ENCODE peak calls at places on chromosomes 11 and 22, in eight cellular contexts. Q is heart right ventricle, I is brain microvascular endothelial cell, J is lung, S is WERI-Rb-1, Z is tibial nerve, M is upper lobe of right lung, L is IMR-90. V is an unnamed sample.

GRCh38 chr11:130407978-130408377 is 20.4 kb downstream of the ADAMTS8 start:
- DNase-seq in M (no peak), S (no peak), I (peak; percentile 71), Z (no peak), J (peak; percentile 39), Q (no peak), L (peak; percentile 91), V (peak; percentile 63)

GRCh38 chr11:46238967-46239800 is 38.3 kb upstream of the CREB3L1 start:
- DNase-seq in J (peak; percentile 81), L (peak; percentile 84), I (peak; percentile 83), Z (peak; percentile 73), S (peak; percentile 87), Q (peak; percentile 91), M (peak; percentile 93), V (peak; percentile 95)

GRCh38 chr22:21917206-21917958 is 35.3 kb downstream of the PPM1F start:
- DNase-seq in M (no peak), S (no peak), Z (no peak), Q (no peak), L (no peak), I (no peak), J (no peak), V (no peak)

GRCh38 chr11:129066229-129066628 is 123.6 kb upstream of the TP53AIP1 start:
- DNase-seq in S (no peak), I (no peak), M (no peak), L (no peak), Z (no peak), J (no peak), Q (no peak), V (no peak)

GRCh38 chr22:20762233-20762796 is 11.6 kb upstream of the SERPIND1 start:
- DNase-seq in S (no peak), L (no peak), M (no peak), Q (no peak), J (no peak), Z (no peak), I (no peak), V (no peak)

GRCh38 chr11:17762309-17762974 is 27.9 kb downstream of the KCNC1 start:
- DNase-seq in J (no peak), S (no peak), Q (no peak), Z (no peak), M (no peak), I (no peak), L (no peak), V (no peak)

GRCh38 chr11:80849253-80849652 is 1408.4 kb upstream of the TENM4 start:
- DNase-seq in J (no peak), S (no peak), Z (no peak), M (no peak), Q (no peak), L (no peak), I (no peak), V (no peak)

GRCh38 chr22:44263547-44263946 is 49.2 kb downstream of the SHISAL1 start:
- DNase-seq in Z (no peak), Q (no peak), M (peak; percentile 44), J (no peak), L (no peak), I (no peak), S (no peak), V (no peak)

GRCh38 chr11:64250875-64251721 is at the start of gene PLCB3:
- DNase-seq in J (peak; percentile 50), S (peak; percentile 66), L (no peak), Z (no peak), Q (peak; percentile 69), M (peak; percentile 82), I (no peak), V (peak; percentile 86)

GRCh38 chr11:25755918-25756584 is 575.9 kb upstream of the ANO3 start:
- DNase-seq in Z (no peak), J (no peak), Q (no peak), L (no peak), I (no peak), M (no peak), S (no peak), V (peak; percentile 48)

GRCh38 chr22:37804886-37805857 is 2.6 kb upstream of the GCAT start:
- DNase-seq in M (peak; percentile 95), S (peak; percentile 93), Q (peak; percentile 93), L (peak; percentile 70), I (peak; percentile 73), Z (peak; percentile 82), J (peak; percentile 91), V (peak; percentile 97)

GRCh38 chr22:35606916-35607315 is 10.2 kb downstream of the MB start:
- DNase-seq in Z (no peak), J (no peak), S (no peak), I (no peak), Q (no peak), M (no peak), L (no peak), V (peak; percentile 50)

GRCh38 chr22:24433001-24433867 is 5.8 kb downstream of the ADORA2A start:
- DNase-seq in Q (no peak), J (no peak), Z (no peak), L (no peak), I (no peak), M (peak; percentile 54), S (no peak), V (peak; percentile 60)
- H3K27ac ChIP-seq in Q (peak overlapping the region; percentile 76), J (peak overlapping the region; percentile 89), Z (peak overlapping the region; percentile 70), L (no peak overlapping the region), I (no peak overlapping the region), M (peak overlapping the region; percentile 63), S (no peak overlapping the region), V (peak overlapping the region; percentile 9)

GRCh38 chr11:77454867-77455655 is 18.8 kb downstream of the PAK1 start:
- DNase-seq in Z (no peak), L (no peak), M (no peak), J (no peak), I (no peak), S (peak; percentile 23), Q (no peak), V (no peak)
- H3K27ac ChIP-seq in Z (no peak overlapping the region), L (no peak overlapping the region), M (no peak overlapping the region), J (no peak overlapping the region), I (no peak overlapping the region), S (peak overlapping the region; percentile 59), Q (no peak overlapping the region), V (no peak overlapping the region)

DNA sequence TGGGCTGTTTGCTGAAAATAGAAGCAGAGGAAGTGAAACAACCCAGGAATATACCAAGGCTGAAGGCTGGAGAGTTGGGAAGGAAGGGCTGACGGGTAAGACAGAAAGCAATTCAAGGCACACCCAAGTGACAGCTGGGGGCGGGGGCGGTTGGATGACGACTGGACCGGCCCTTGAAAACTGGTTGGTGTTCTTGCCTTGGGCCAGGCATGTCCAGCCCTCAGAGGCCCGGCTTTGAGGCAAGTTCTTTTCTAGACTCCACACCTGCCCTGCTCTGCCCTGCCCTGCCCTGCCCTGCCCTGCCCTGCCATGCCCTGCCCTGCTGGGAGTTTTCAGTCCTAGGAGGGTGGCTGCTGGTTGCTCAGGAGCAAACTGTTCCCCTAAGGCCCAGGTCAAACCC is 34.2 kb upstream of the CACNG2 start:
- DNase-seq in J (no peak), L (no peak), I (no peak), S (no peak), Z (no peak), Q (peak; percentile 35), M (peak; percentile 80), V (peak; percentile 82)
- H3K27ac ChIP-seq in J (no peak overlapping the region), L (no peak overlapping the region), I (no peak overlapping the region), S (no peak overlapping the region), Z (no peak overlapping the region), Q (no peak overlapping the region), M (no peak overlapping the region), V (no peak overlapping the region)

GRCh38 chr22:42608481-42609361 is 6.0 kb downstream of the POLDIP3 start:
- DNase-seq in Q (no peak), M (no peak), Z (no peak), L (peak; percentile 76), J (no peak), I (peak; percentile 63), S (no peak), V (no peak)
- H3K27ac ChIP-seq in Q (peak overlapping the region; percentile 45), M (peak overlapping the region; percentile 73), Z (peak overlapping the region; percentile 75), L (peak overlapping the region; percentile 72), J (peak overlapping the region; percentile 80), I (peak overlapping the region; percentile 60), S (no peak overlapping the region), V (peak overlapping the region; percentile 72)

DNA sequence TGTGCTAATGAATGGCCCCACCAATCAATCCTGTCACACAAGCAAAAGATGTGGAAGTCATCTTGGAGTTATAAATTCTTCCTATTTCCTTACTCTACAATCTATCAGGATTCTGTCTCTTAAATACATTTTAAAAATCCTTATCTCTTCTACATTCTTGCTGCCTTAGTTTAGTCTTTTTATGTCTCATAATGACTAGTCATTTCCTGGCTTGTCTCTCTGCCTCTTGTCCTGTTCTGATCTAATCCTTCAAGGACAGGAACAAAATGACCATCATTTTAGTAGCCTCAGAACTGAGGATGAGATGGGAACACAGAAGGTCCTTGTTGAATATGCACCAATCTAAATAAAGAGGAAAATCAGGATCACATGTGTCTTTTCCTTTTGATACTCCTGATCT is 56.6 kb upstream of the LIN7C start:
- DNase-seq in M (no peak), L (peak; percentile 78), Q (no peak), J (no peak), S (no peak), I (peak; percentile 55), Z (no peak), V (no peak)
- H3K27ac ChIP-seq in M (no peak overlapping the region), L (no peak overlapping the region), Q (no peak overlapping the region), J (no peak overlapping the region), S (no peak overlapping the region), I (peak overlapping the region; percentile 71), Z (no peak overlapping the region), V (no peak overlapping the region)

V was measured in right cardiac atrium.